ENCODE peak calls at places on chromosomes 4 and X, in five cellular contexts. One of them, this sample, is unnamed.

GRCh38 chr4:119315036-119315435 is 6.9 kb downstream of the FABP2 start:
- DNase-seq in upper lobe of right lung: no peak
- DNase-seq in fibroblast of the aortic adventitia: peak
- DNase-seq in breast epithelium: no peak
- DNase-seq in right cardiac atrium: no peak
- DNase-seq in this sample: no peak

GRCh38 chrX:124001581-124001980 is 40.1 kb downstream of the STAG2 start:
- DNase-seq in right cardiac atrium: no peak
- DNase-seq in upper lobe of right lung: no peak
- DNase-seq in breast epithelium: no peak
- DNase-seq in fibroblast of the aortic adventitia: no peak
- DNase-seq in this sample: no peak

GRCh38 chrX:74449937-74450330 is 28.6 kb downstream of the SLC16A2 start:
- DNase-seq in fibroblast of the aortic adventitia: peak
- DNase-seq in upper lobe of right lung: no peak
- DNase-seq in right cardiac atrium: no peak
- DNase-seq in breast epithelium: no peak
- DNase-seq in this sample: no peak

GRCh38 chr4:181967401-181967800 is 275.8 kb upstream of the TENM3 start:
- DNase-seq in fibroblast of the aortic adventitia: no peak
- DNase-seq in upper lobe of right lung: no peak
- DNase-seq in right cardiac atrium: no peak
- DNase-seq in breast epithelium: no peak
- DNase-seq in this sample: no peak

GRCh38 chr4:8340721-8341680 is 71.4 kb downstream of the HTRA3 start:
- DNase-seq in upper lobe of right lung: no peak
- DNase-seq in fibroblast of the aortic adventitia: peak
- DNase-seq in breast epithelium: no peak
- DNase-seq in right cardiac atrium: peak
- DNase-seq in this sample: no peak

GRCh38 chr4:139935911-139936310 is 218.1 kb downstream of the MAML3 start:
- DNase-seq in upper lobe of right lung: no peak
- DNase-seq in right cardiac atrium: no peak
- DNase-seq in fibroblast of the aortic adventitia: no peak
- DNase-seq in breast epithelium: no peak
- DNase-seq in this sample: no peak

GRCh38 chr4:8849266-8850073 is 22.2 kb downstream of the HMX1 start:
- DNase-seq in right cardiac atrium: no peak
- DNase-seq in fibroblast of the aortic adventitia: no peak
- DNase-seq in breast epithelium: no peak
- DNase-seq in upper lobe of right lung: peak
- DNase-seq in this sample: no peak

GRCh38 chrX:48891402-48892288 is 5.9 kb downstream of the TIMM17B start:
- DNase-seq in upper lobe of right lung: peak
- DNase-seq in fibroblast of the aortic adventitia: peak
- DNase-seq in breast epithelium: peak
- DNase-seq in right cardiac atrium: peak
- DNase-seq in this sample: peak

GRCh38 chrX:122943918-122944317 is 240.2 kb upstream of the GRIA3 start:
- DNase-seq in breast epithelium: no peak
- DNase-seq in right cardiac atrium: no peak
- DNase-seq in fibroblast of the aortic adventitia: peak
- DNase-seq in upper lobe of right lung: no peak
- DNase-seq in this sample: no peak

GRCh38 chrX:123962006-123962485 is 540 bp downstream of the STAG2 start:
- DNase-seq in upper lobe of right lung: no peak
- DNase-seq in right cardiac atrium: no peak
- DNase-seq in fibroblast of the aortic adventitia: no peak
- DNase-seq in breast epithelium: no peak
- DNase-seq in this sample: no peak

GRCh38 chrX:109134777-109135176 is 347.1 kb downstream of the GUCY2F start:
- DNase-seq in upper lobe of right lung: no peak
- DNase-seq in right cardiac atrium: no peak
- DNase-seq in fibroblast of the aortic adventitia: no peak
- DNase-seq in breast epithelium: no peak
- DNase-seq in this sample: no peak

GRCh38 chr4:121253961-121254360 is 89.8 kb upstream of the TNIP3 start:
- DNase-seq in breast epithelium: no peak
- DNase-seq in fibroblast of the aortic adventitia: no peak
- DNase-seq in upper lobe of right lung: no peak
- DNase-seq in right cardiac atrium: no peak
- DNase-seq in this sample: no peak

GRCh38 chr4:122889726-122890125 is 32.7 kb downstream of the NUDT6 start:
- DNase-seq in breast epithelium: no peak
- DNase-seq in fibroblast of the aortic adventitia: no peak
- DNase-seq in right cardiac atrium: no peak
- DNase-seq in upper lobe of right lung: no peak
- DNase-seq in this sample: no peak

GRCh38 chr4:106978046-106978774 is 57.9 kb downstream of the DKK2 start:
- DNase-seq in right cardiac atrium: no peak
- DNase-seq in breast epithelium: no peak
- DNase-seq in upper lobe of right lung: peak
- DNase-seq in fibroblast of the aortic adventitia: no peak
- DNase-seq in this sample: no peak

GRCh38 chr4:2689825-2690700 is 66.1 kb downstream of the TNIP2 start:
- DNase-seq in fibroblast of the aortic adventitia: no peak
- DNase-seq in breast epithelium: no peak
- DNase-seq in right cardiac atrium: no peak
- DNase-seq in upper lobe of right lung: no peak
- DNase-seq in this sample: no peak

GRCh38 chr4:60201052-60201673 is 999.0 kb upstream of the ADGRL3 start:
- DNase-seq in fibroblast of the aortic adventitia: peak
- DNase-seq in upper lobe of right lung: no peak
- DNase-seq in breast epithelium: no peak
- DNase-seq in right cardiac atrium: peak
- DNase-seq in this sample: peak

GRCh38 chr4:30536231-30536630 is 183.9 kb upstream of the PCDH7 start:
- DNase-seq in right cardiac atrium: no peak
- DNase-seq in fibroblast of the aortic adventitia: no peak
- DNase-seq in breast epithelium: no peak
- DNase-seq in upper lobe of right lung: no peak
- DNase-seq in this sample: peak

GRCh38 chrX:66616944-66617343 is 21.9 kb downstream of the EDA2R start:
- DNase-seq in upper lobe of right lung: no peak
- DNase-seq in fibroblast of the aortic adventitia: no peak
- DNase-seq in breast epithelium: no peak
- DNase-seq in right cardiac atrium: no peak
- DNase-seq in this sample: no peak

GRCh38 chr4:129323630-129324029 is 227.7 kb downstream of the C4orf33 start:
- DNase-seq in breast epithelium: no peak
- DNase-seq in fibroblast of the aortic adventitia: no peak
- DNase-seq in right cardiac atrium: no peak
- DNase-seq in upper lobe of right lung: no peak
- DNase-seq in this sample: no peak

GRCh38 chrX:13028871-13029336 is 15.5 kb downstream of the FAM9C start:
- DNase-seq in breast epithelium: no peak
- DNase-seq in upper lobe of right lung: no peak
- DNase-seq in right cardiac atrium: no peak
- DNase-seq in fibroblast of the aortic adventitia: no peak
- DNase-seq in this sample: no peak

GRCh38 chr4:8892556-8893226 is 21.1 kb upstream of the HMX1 start:
- DNase-seq in upper lobe of right lung: no peak
- DNase-seq in breast epithelium: no peak
- DNase-seq in fibroblast of the aortic adventitia: no peak
- DNase-seq in right cardiac atrium: no peak
- DNase-seq in this sample: no peak

GRCh38 chrX:118116308-118117068 is at the start of gene KLHL13:
- DNase-seq in right cardiac atrium: peak
- DNase-seq in upper lobe of right lung: peak
- DNase-seq in breast epithelium: no peak
- DNase-seq in fibroblast of the aortic adventitia: peak
- DNase-seq in this sample: peak

GRCh38 chrX:151488677-151489076 is 74.8 kb upstream of the PASD1 start:
- DNase-seq in breast epithelium: no peak
- DNase-seq in fibroblast of the aortic adventitia: no peak
- DNase-seq in right cardiac atrium: no peak
- DNase-seq in upper lobe of right lung: no peak
- DNase-seq in this sample: no peak

GRCh38 chr4:183158062-183158461 is 59.0 kb downstream of the WWC2 start:
- DNase-seq in breast epithelium: no peak
- DNase-seq in fibroblast of the aortic adventitia: peak
- DNase-seq in upper lobe of right lung: no peak
- DNase-seq in right cardiac atrium: no peak
- DNase-seq in this sample: no peak

GRCh38 chrX:10787264-10787663 is 166.9 kb upstream of the MID1 start:
- DNase-seq in right cardiac atrium: no peak
- DNase-seq in fibroblast of the aortic adventitia: no peak
- DNase-seq in breast epithelium: no peak
- DNase-seq in upper lobe of right lung: no peak
- DNase-seq in this sample: no peak

GRCh38 chrX:14356401-14356800 is 172.9 kb upstream of the GLRA2 start:
- DNase-seq in upper lobe of right lung: no peak
- DNase-seq in breast epithelium: no peak
- DNase-seq in right cardiac atrium: no peak
- DNase-seq in fibroblast of the aortic adventitia: peak
- DNase-seq in this sample: no peak

GRCh38 chr4:127400736-127401346 is 231.9 kb upstream of the INTU start:
- DNase-seq in right cardiac atrium: peak
- DNase-seq in breast epithelium: no peak
- DNase-seq in upper lobe of right lung: no peak
- DNase-seq in fibroblast of the aortic adventitia: peak
- DNase-seq in this sample: peak

GRCh38 chr4:95204267-95204835 is 344.4 kb downstream of the UNC5C start:
- DNase-seq in right cardiac atrium: peak
- DNase-seq in breast epithelium: no peak
- DNase-seq in fibroblast of the aortic adventitia: peak
- DNase-seq in upper lobe of right lung: no peak
- DNase-seq in this sample: no peak

GRCh38 chr4:187307131-187307530 is 583.5 kb upstream of the FAT1 start:
- DNase-seq in upper lobe of right lung: no peak
- DNase-seq in breast epithelium: no peak
- DNase-seq in right cardiac atrium: no peak
- DNase-seq in fibroblast of the aortic adventitia: no peak
- DNase-seq in this sample: no peak

GRCh38 chrX:14528629-14529287 is 578 bp upstream of the GLRA2 start:
- DNase-seq in breast epithelium: no peak
- DNase-seq in right cardiac atrium: peak
- DNase-seq in upper lobe of right lung: peak
- DNase-seq in fibroblast of the aortic adventitia: peak
- DNase-seq in this sample: no peak

GRCh38 chr4:78954048-78954666 is 14.9 kb upstream of the PAQR3 start:
- DNase-seq in right cardiac atrium: no peak
- DNase-seq in breast epithelium: no peak
- DNase-seq in upper lobe of right lung: no peak
- DNase-seq in fibroblast of the aortic adventitia: no peak
- DNase-seq in this sample: peak

GRCh38 chr4:187604984-187605383 is 390.6 kb upstream of the ZFP42 start:
- DNase-seq in right cardiac atrium: no peak
- DNase-seq in fibroblast of the aortic adventitia: no peak
- DNase-seq in breast epithelium: no peak
- DNase-seq in upper lobe of right lung: no peak
- DNase-seq in this sample: no peak

GRCh38 chrX:40040686-40041461 is 56.9 kb downstream of the BCOR start:
- DNase-seq in breast epithelium: no peak
- DNase-seq in right cardiac atrium: no peak
- DNase-seq in upper lobe of right lung: no peak
- DNase-seq in fibroblast of the aortic adventitia: no peak
- DNase-seq in this sample: no peak

GRCh38 chr4:74117024-74117534 is 18.1 kb upstream of the CXCL2 start:
- DNase-seq in upper lobe of right lung: peak
- DNase-seq in fibroblast of the aortic adventitia: peak
- DNase-seq in right cardiac atrium: peak
- DNase-seq in breast epithelium: peak
- DNase-seq in this sample: peak

GRCh38 chr4:15013585-15013984 is 11.3 kb downstream of the CPEB2 start:
- DNase-seq in right cardiac atrium: no peak
- DNase-seq in fibroblast of the aortic adventitia: no peak
- DNase-seq in breast epithelium: no peak
- DNase-seq in upper lobe of right lung: no peak
- DNase-seq in this sample: no peak

GRCh38 chrX:154991039-154991438 is 31.5 kb downstream of the F8 start:
- DNase-seq in upper lobe of right lung: no peak
- DNase-seq in fibroblast of the aortic adventitia: no peak
- DNase-seq in right cardiac atrium: no peak
- DNase-seq in breast epithelium: no peak
- DNase-seq in this sample: no peak

GRCh38 chrX:24760601-24761000 is 66.9 kb downstream of the POLA1 start:
- DNase-seq in upper lobe of right lung: no peak
- DNase-seq in right cardiac atrium: no peak
- DNase-seq in fibroblast of the aortic adventitia: peak
- DNase-seq in breast epithelium: no peak
- DNase-seq in this sample: no peak

GRCh38 chr4:7197910-7198309 is 5.6 kb downstream of the SORCS2 start:
- DNase-seq in right cardiac atrium: peak
- DNase-seq in fibroblast of the aortic adventitia: no peak
- DNase-seq in breast epithelium: peak
- DNase-seq in upper lobe of right lung: peak
- DNase-seq in this sample: no peak

GRCh38 chr4:15436515-15436914 is 8.7 kb downstream of the C1QTNF7 start:
- DNase-seq in right cardiac atrium: peak
- DNase-seq in upper lobe of right lung: no peak
- DNase-seq in fibroblast of the aortic adventitia: peak
- DNase-seq in breast epithelium: no peak
- DNase-seq in this sample: peak

This sample was measured in endothelial cell of umbilical vein.